ENCODE peak calls at places on chromosomes 16 and 17, in seven cellular contexts. V is stimulated activated CD4-positive, alpha-beta T cell treated with anti-CD3 and anti-CD28 coated beads, Interleukin-4, amount 100 ng/mL, for 48 hours; I is T1000; J is activated CD8-positive, alpha-beta T cell treated with anti-CD3 and anti-CD28 coated beads, Interleukin-2, amount 10 ng/mL, durations not matched to agents 7 days and 5 days; E is NCI-H1930; M is psoas muscle; G is activated effector memory CD4-positive, alpha-beta T cell treated with Interleukin-2 at 50 U/mL for 16 hours. D is an unnamed sample.
A peak's percentile ranks its signal among the peaks of the same experiment; 100 is the strongest.

GRCh38 chr16:17448640-17449638 is 21.8 kb downstream of the XYLT1 start:
- DNase-seq in V (peak; percentile 10), I (no peak), J (peak; percentile 68), E (no peak), M (peak; percentile 42), G (peak; percentile 34), D (peak; percentile 39)

GRCh38 chr17:77145209-77145608 is 4.4 kb downstream of the SEC14L1 start:
- DNase-seq in V (no peak), I (no peak), J (no peak), E (no peak), M (no peak), G (no peak), D (no peak)

GRCh38 chr17:72432143-72432604 is 311.4 kb downstream of the SOX9 start:
- DNase-seq in V (no peak), I (no peak), J (no peak), E (no peak), M (no peak), G (no peak), D (no peak)

GRCh38 chr16:69861276-69862030 is 89.7 kb upstream of the CLEC18A start:
- DNase-seq in V (no peak), I (no peak), J (no peak), E (no peak), M (peak; percentile 26), G (no peak), D (no peak)

GRCh38 chr17:80008383-80008840 is 27.3 kb downstream of the TBC1D16 start:
- DNase-seq in V (peak; percentile 80), I (peak; percentile 61), J (peak; percentile 83), E (peak; percentile 32), M (peak; percentile 83), G (peak; percentile 54), D (peak; percentile 88)

GRCh38 chr17:2053380-2054261 is 1.3 kb upstream of the HIC1 start:
- DNase-seq in V (peak; percentile 75), I (peak; percentile 82), J (peak; percentile 84), E (peak; percentile 56), M (peak; percentile 83), G (peak; percentile 64), D (peak; percentile 76)

GRCh38 chr17:14923981-14924380 is 341.1 kb downstream of the PMP22 start:
- DNase-seq in V (no peak), I (no peak), J (no peak), E (no peak), M (no peak), G (no peak), D (no peak)

GRCh38 chr17:74814453-74814852 is 38.3 kb upstream of the NAT9 start:
- DNase-seq in V (no peak), I (no peak), J (no peak), E (no peak), M (no peak), G (no peak), D (no peak)

GRCh38 chr17:9771465-9771864 is 19.9 kb downstream of the DHRS7C start:
- DNase-seq in V (no peak), I (no peak), J (no peak), E (no peak), M (no peak), G (no peak), D (no peak)

GRCh38 chr17:44529864-44530263 is 26.7 kb upstream of the GPATCH8 start:
- DNase-seq in V (no peak), I (no peak), J (no peak), E (no peak), M (no peak), G (no peak), D (no peak)

GRCh38 chr17:50095626-50096037 is 481 bp downstream of the PDK2 start:
- DNase-seq in V (no peak), I (no peak), J (no peak), E (no peak), M (no peak), G (no peak), D (no peak)

GRCh38 chr16:50414152-50414551 is 45.4 kb upstream of the BRD7 start:
- DNase-seq in V (no peak), I (no peak), J (no peak), E (no peak), M (no peak), G (no peak), D (no peak)

GRCh38 chr17:31052187-31052889 is 42.4 kb upstream of the NF1 start:
- DNase-seq in V (no peak), I (peak; percentile 88), J (no peak), E (no peak), M (peak; percentile 71), G (no peak), D (no peak)

GRCh38 chr17:49371178-49371834 is 9.3 kb upstream of the ZNF652 start:
- DNase-seq in V (no peak), I (no peak), J (no peak), E (no peak), M (no peak), G (no peak), D (no peak)

GRCh38 chr16:59737274-59737673 is 1003.2 kb upstream of the GOT2 start:
- DNase-seq in V (no peak), I (no peak), J (no peak), E (no peak), M (no peak), G (no peak), D (no peak)